ENCODE peak calls at places on chromosomes 1 and 21, in four cellular contexts. Z, H, F and X are unnamed samples.
A peak's percentile ranks its signal among the peaks of the same experiment; 100 is the strongest.

GRCh38 chr1:223512016-223512415 is 118.8 kb downstream of the CCDC185 start:
- DNase-seq in H (no peak), Z (no peak), F (no peak), X (no peak)

GRCh38 chr1:1124786-1125642 is 9.1 kb upstream of the C1orf159 start:
- DNase-seq in Z (peak; percentile 39), F (no peak), H (no peak), X (no peak)

GRCh38 chr1:33660244-33660643 is 187.8 kb downstream of the ZSCAN20 start:
- DNase-seq in F (no peak), H (no peak), Z (no peak), X (no peak)

GRCh38 chr21:39444406-39445145 is 1.0 kb downstream of the LCA5L start:
- DNase-seq in Z (no peak), F (no peak), H (no peak), X (no peak)

GRCh38 chr1:1344672-1345361 is 4.4 kb downstream of the DVL1 start:
- DNase-seq in F (no peak), H (no peak), Z (peak; percentile 59), X (no peak)

GRCh38 chr21:38631171-38631570 is 132.9 kb upstream of the ERG start:
- DNase-seq in F (no peak), H (no peak), Z (no peak), X (no peak)

GRCh38 chr1:44154049-44154448 is 12.6 kb upstream of the KLF18 start:
- DNase-seq in H (no peak), F (no peak), Z (no peak), X (no peak)

GRCh38 chr1:62391369-62391971 is 45.4 kb upstream of the USP1 start:
- DNase-seq in F (peak; percentile 25), Z (peak; percentile 34), H (no peak), X (no peak)

GRCh38 chr21:42056996-42057689 is 14.0 kb upstream of the UMODL1 start:
- DNase-seq in Z (peak; percentile 62), F (no peak), H (peak; percentile 68), X (no peak)

GRCh38 chr1:8370046-8370881 is 52.4 kb downstream of the SLC45A1 start:
- DNase-seq in H (no peak), F (no peak), Z (no peak), X (no peak)
- H3K4me3 ChIP-seq in H (no peak overlapping the region), F (no peak overlapping the region), Z (no peak overlapping the region), X (no peak overlapping the region)

DNA sequence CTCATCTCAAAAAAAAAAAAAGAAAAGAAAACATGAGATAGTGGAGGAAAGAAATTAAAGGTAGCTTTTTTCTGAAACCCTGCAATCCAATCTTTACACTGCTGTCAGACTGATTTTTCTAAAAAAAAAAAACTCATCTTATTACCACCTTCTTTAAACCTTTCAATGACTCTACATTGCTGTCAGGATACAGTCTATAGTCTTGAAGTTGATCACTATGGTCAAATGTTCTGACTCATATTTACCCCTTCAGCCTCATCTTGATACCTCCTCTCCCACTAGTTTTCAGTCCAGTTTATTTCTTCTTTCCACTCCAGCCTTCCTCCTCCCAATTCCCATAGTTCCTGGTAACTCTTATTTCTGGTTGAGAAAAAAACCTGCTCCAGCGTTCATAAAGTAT is 17.7 kb upstream of the NFIA start:
- DNase-seq in F (no peak), H (no peak), Z (no peak), X (no peak)
- H3K4me3 ChIP-seq in F (no peak overlapping the region), H (no peak overlapping the region), Z (no peak overlapping the region), X (no peak overlapping the region)

GRCh38 chr1:155278689-155279160 is 1.5 kb downstream of the HCN3 start:
- DNase-seq in H (no peak), F (no peak), Z (no peak), X (no peak)
- H3K4me3 ChIP-seq in H (no peak overlapping the region), F (no peak overlapping the region), Z (no peak overlapping the region), X (peak overlapping the region; percentile 76)

GRCh38 chr1:30216602-30217001 is 506.8 kb downstream of the MATN1 start:
- DNase-seq in H (no peak), Z (no peak), F (no peak), X (no peak)
- H3K4me3 ChIP-seq in H (no peak overlapping the region), Z (no peak overlapping the region), F (no peak overlapping the region), X (no peak overlapping the region)

DNA sequence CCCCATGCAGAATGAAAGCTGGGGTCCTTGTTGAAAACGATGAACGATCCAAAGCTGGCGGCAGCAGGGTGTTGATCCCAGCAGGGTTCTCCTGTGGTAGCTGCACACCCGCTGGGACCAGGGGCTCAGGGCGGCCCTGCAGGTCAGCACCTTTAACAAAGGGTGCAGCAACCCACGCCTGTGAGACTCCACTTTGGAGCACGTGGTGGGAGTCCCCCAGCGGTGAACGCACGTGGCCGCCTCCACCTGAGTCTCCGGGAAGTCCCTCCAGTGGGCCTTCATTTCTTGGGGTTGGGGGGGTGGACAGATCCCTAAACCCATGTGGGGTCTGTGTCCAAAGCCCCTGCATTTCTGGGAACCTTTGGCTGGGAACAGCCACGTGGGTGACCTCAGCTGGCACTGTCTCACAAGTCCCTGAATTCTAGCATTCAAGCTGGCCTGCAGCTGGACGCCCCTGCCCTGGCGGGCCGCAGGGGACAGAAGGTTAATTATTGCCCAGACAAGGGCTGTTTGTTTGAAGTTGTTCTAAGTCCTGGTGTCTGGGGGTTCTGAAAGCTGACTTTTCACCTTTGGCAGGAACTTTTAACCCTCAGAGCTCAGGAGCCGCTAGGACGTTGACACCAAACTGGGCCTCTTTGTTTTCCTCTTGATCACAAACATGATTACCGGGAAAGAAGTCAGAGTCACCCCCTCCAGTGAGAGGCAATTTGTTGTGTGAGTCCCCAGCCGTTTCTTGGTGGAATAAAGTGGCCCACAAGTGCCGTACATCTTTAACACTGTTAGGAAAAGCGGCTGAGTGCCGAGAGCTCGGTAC is 64.5 kb downstream of the COL18A1 start:
- DNase-seq in F (no peak), H (peak; percentile 61), Z (peak; percentile 35), X (no peak)
- H3K4me3 ChIP-seq in F (no peak overlapping the region), H (no peak overlapping the region), Z (no peak overlapping the region), X (no peak overlapping the region)

DNA sequence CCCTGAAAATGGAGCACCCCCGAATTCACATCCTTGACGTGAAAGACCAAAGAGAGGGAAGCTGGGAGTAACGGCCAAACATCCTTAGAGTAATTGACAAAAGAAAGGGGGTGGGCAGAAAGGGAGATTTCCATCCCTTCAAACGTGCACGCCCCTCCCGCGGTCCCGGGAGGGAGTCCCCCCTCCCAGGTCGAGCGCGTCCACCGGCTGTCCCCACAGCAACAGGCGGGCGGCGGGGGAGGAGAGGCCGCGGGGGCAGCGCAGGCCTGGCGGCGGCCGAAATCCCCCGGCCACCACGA is 5.3 kb upstream of the PROX1 start:
- DNase-seq in H (no peak), Z (no peak), F (no peak), X (no peak)
- H3K4me3 ChIP-seq in H (peak overlapping the region; percentile 33), Z (peak overlapping the region; percentile 13), F (no peak overlapping the region), X (no peak overlapping the region)

GRCh38 chr1:27381976-27382762 is 964 bp downstream of the CD164L2 start:
- DNase-seq in H (no peak), F (no peak), Z (peak; percentile 28), X (no peak)

GRCh38 chr1:27383661-27384060 is 528 bp upstream of the CD164L2 start:
- DNase-seq in F (no peak), Z (peak; percentile 33), H (no peak), X (no peak)

GRCh38 chr1:27380766-27381733 is 2.1 kb downstream of the CD164L2 start:
- DNase-seq in Z (peak; percentile 29), F (no peak), H (no peak), X (no peak)

GRCh38 chr1:27380223-27380622 is 2.9 kb downstream of the CD164L2 start:
- DNase-seq in F (no peak), H (no peak), Z (peak; percentile 13), X (no peak)

GRCh38 chr1:27382950-27383627 is at the start of gene CD164L2:
- DNase-seq in Z (peak; percentile 93), H (peak; percentile 83), F (no peak), X (no peak)
- H3K4me3 ChIP-seq in Z (no peak within 1 kb of the TSS), H (no peak within 1 kb of the TSS), F (no peak within 1 kb of the TSS), X (no peak within 1 kb of the TSS)

DNA sequence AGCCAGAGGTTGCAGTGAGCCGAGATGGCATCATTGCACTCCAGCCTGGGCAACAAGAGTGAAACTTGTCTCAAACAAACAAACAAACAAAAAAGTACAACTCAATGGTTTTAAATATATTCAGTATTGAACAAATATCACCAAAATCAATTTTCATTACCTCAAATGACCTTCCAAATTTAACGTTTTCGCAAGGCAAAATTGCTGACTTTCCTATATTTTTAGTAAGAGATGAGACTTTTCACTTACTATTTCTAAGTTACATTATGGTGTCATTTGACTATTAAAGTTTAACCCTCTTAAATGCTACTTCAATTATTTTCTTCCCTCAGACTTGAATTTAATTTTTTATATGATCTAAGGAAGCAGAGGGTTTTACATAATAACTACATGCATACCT is 23.0 kb upstream of the ABCB10 start:
- DNase-seq in Z (no peak), H (no peak), F (no peak), X (no peak)
- H3K4me3 ChIP-seq in Z (no peak overlapping the region), H (no peak overlapping the region), F (no peak overlapping the region), X (no peak overlapping the region)

GRCh38 chr1:19786988-19787423 is 12.7 kb downstream of the TMCO4 start:
- DNase-seq in Z (no peak), H (no peak), F (no peak), X (no peak)
- H3K4me3 ChIP-seq in Z (no peak overlapping the region), H (no peak overlapping the region), F (no peak overlapping the region), X (no peak overlapping the region)

GRCh38 chr1:40041466-40041838 is 923 bp downstream of the CAP1 start:
- DNase-seq in Z (no peak), F (no peak), H (no peak), X (no peak)

GRCh38 chr1:40044065-40044575 is 3.6 kb downstream of the CAP1 start:
- DNase-seq in H (no peak), F (no peak), Z (no peak), X (no peak)

GRCh38 chr1:40040511-40041465 is at the start of gene CAP1:
- DNase-seq in H (peak; percentile 100), Z (peak; percentile 100), F (peak; percentile 100), X (peak; percentile 96)

GRCh38 chr1:40039757-40040510 is 595 bp upstream of the CAP1 start:
- DNase-seq in Z (peak; percentile 71), F (peak; percentile 97), H (peak; percentile 97), X (peak; percentile 45)

DNA sequence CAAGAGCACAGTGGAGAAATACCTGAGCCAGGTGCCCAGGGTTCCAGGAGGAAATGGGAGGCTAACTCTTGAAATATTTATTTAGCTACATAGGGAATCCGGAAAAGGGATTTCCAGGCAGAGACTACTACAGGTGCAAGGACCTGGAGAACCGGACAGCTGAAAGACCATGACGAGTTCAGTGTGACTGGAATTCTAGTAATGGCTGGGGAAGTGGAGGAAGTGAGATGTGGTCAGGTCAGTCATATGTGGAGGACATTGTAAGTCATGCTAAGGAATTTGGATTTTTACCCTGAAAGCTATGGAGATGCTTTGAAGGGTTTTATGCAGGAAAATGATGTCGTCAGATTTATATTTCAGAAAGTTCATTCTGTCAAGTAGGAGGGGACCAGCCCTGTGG is 1.8 kb downstream of the CAP1 start:
- DNase-seq in H (no peak), Z (no peak), F (no peak), X (no peak)
- H3K4me3 ChIP-seq in H (peak overlapping the region; percentile 86), Z (no peak overlapping the region), F (peak overlapping the region; percentile 84), X (no peak overlapping the region)